ENCODE peak calls at places on chromosome 15, in ten cellular contexts. One of them, this sample, is unnamed.

GRCh38 chr15:85897818-85898717 is 103.3 kb upstream of the KLHL25 start:
- ATAC-seq in lower lobe of right lung: no peak
- ATAC-seq in left colon: no peak
- ATAC-seq in HepG2: peak
- ATAC-seq in upper lobe of left lung: no peak
- ATAC-seq in omental fat pad: no peak
- ATAC-seq in activated naive CD8-positive, alpha-beta T cell treated with anti-CD3 and anti-CD28 coated beads, Interleukin-2, amount 50 U/mL, for 24 hours: no peak
- ATAC-seq in right lobe of liver: no peak
- ATAC-seq in activated T-cell treated with anti-CD3 and anti-CD28 coated beads, Interleukin-2, amount 50 U/mL, for 72 hours: no peak
- ATAC-seq in activated CD8-positive, alpha-beta T cell treated with anti-CD3 and anti-CD28 coated beads, Interleukin-2, amount 10 ng/mL, durations not matched to agents 7 days and 5 days: no peak
- ATAC-seq in this sample: no peak

GRCh38 chr15:69600556-69601085 is 148.0 kb downstream of the RPLP1 start:
- ATAC-seq in lower lobe of right lung: no peak
- ATAC-seq in left colon: no peak
- ATAC-seq in HepG2: no peak
- ATAC-seq in upper lobe of left lung: no peak
- ATAC-seq in omental fat pad: no peak
- ATAC-seq in activated naive CD8-positive, alpha-beta T cell treated with anti-CD3 and anti-CD28 coated beads, Interleukin-2, amount 50 U/mL, for 24 hours: no peak
- ATAC-seq in right lobe of liver: no peak
- ATAC-seq in activated T-cell treated with anti-CD3 and anti-CD28 coated beads, Interleukin-2, amount 50 U/mL, for 72 hours: no peak
- ATAC-seq in activated CD8-positive, alpha-beta T cell treated with anti-CD3 and anti-CD28 coated beads, Interleukin-2, amount 10 ng/mL, durations not matched to agents 7 days and 5 days: no peak
- ATAC-seq in this sample: no peak

GRCh38 chr15:55784284-55784683 is 41.3 kb upstream of the PRTG start:
- ATAC-seq in lower lobe of right lung: no peak
- ATAC-seq in left colon: no peak
- ATAC-seq in HepG2: peak
- ATAC-seq in upper lobe of left lung: no peak
- ATAC-seq in omental fat pad: no peak
- ATAC-seq in activated naive CD8-positive, alpha-beta T cell treated with anti-CD3 and anti-CD28 coated beads, Interleukin-2, amount 50 U/mL, for 24 hours: no peak
- ATAC-seq in right lobe of liver: no peak
- ATAC-seq in activated T-cell treated with anti-CD3 and anti-CD28 coated beads, Interleukin-2, amount 50 U/mL, for 72 hours: no peak
- ATAC-seq in activated CD8-positive, alpha-beta T cell treated with anti-CD3 and anti-CD28 coated beads, Interleukin-2, amount 10 ng/mL, durations not matched to agents 7 days and 5 days: no peak
- ATAC-seq in this sample: no peak

GRCh38 chr15:43544266-43544665 is 26.9 kb downstream of the MAP1A start:
- ATAC-seq in lower lobe of right lung: no peak
- ATAC-seq in left colon: no peak
- ATAC-seq in HepG2: no peak
- ATAC-seq in upper lobe of left lung: no peak
- ATAC-seq in omental fat pad: no peak
- ATAC-seq in activated naive CD8-positive, alpha-beta T cell treated with anti-CD3 and anti-CD28 coated beads, Interleukin-2, amount 50 U/mL, for 24 hours: no peak
- ATAC-seq in right lobe of liver: no peak
- ATAC-seq in activated T-cell treated with anti-CD3 and anti-CD28 coated beads, Interleukin-2, amount 50 U/mL, for 72 hours: no peak
- ATAC-seq in activated CD8-positive, alpha-beta T cell treated with anti-CD3 and anti-CD28 coated beads, Interleukin-2, amount 10 ng/mL, durations not matched to agents 7 days and 5 days: no peak
- ATAC-seq in this sample: no peak

GRCh38 chr15:56532766-56533455 is 68.0 kb upstream of the MNS1 start:
- ATAC-seq in lower lobe of right lung: no peak
- ATAC-seq in left colon: no peak
- ATAC-seq in HepG2: no peak
- ATAC-seq in upper lobe of left lung: no peak
- ATAC-seq in omental fat pad: no peak
- ATAC-seq in activated naive CD8-positive, alpha-beta T cell treated with anti-CD3 and anti-CD28 coated beads, Interleukin-2, amount 50 U/mL, for 24 hours: no peak
- ATAC-seq in right lobe of liver: no peak
- ATAC-seq in activated T-cell treated with anti-CD3 and anti-CD28 coated beads, Interleukin-2, amount 50 U/mL, for 72 hours: no peak
- ATAC-seq in activated CD8-positive, alpha-beta T cell treated with anti-CD3 and anti-CD28 coated beads, Interleukin-2, amount 10 ng/mL, durations not matched to agents 7 days and 5 days: no peak
- ATAC-seq in this sample: no peak

GRCh38 chr15:69719527-69719926 is 266.9 kb downstream of the RPLP1 start:
- ATAC-seq in lower lobe of right lung: peak
- ATAC-seq in left colon: peak
- ATAC-seq in HepG2: no peak
- ATAC-seq in upper lobe of left lung: peak
- ATAC-seq in omental fat pad: no peak
- ATAC-seq in activated naive CD8-positive, alpha-beta T cell treated with anti-CD3 and anti-CD28 coated beads, Interleukin-2, amount 50 U/mL, for 24 hours: peak
- ATAC-seq in right lobe of liver: peak
- ATAC-seq in activated T-cell treated with anti-CD3 and anti-CD28 coated beads, Interleukin-2, amount 50 U/mL, for 72 hours: peak
- ATAC-seq in activated CD8-positive, alpha-beta T cell treated with anti-CD3 and anti-CD28 coated beads, Interleukin-2, amount 10 ng/mL, durations not matched to agents 7 days and 5 days: peak
- ATAC-seq in this sample: peak

GRCh38 chr15:73996939-73997338 is 2.4 kb downstream of the PML start:
- ATAC-seq in lower lobe of right lung: no peak
- ATAC-seq in left colon: peak
- ATAC-seq in HepG2: no peak
- ATAC-seq in upper lobe of left lung: no peak
- ATAC-seq in omental fat pad: no peak
- ATAC-seq in activated naive CD8-positive, alpha-beta T cell treated with anti-CD3 and anti-CD28 coated beads, Interleukin-2, amount 50 U/mL, for 24 hours: peak
- ATAC-seq in right lobe of liver: no peak
- ATAC-seq in activated T-cell treated with anti-CD3 and anti-CD28 coated beads, Interleukin-2, amount 50 U/mL, for 72 hours: no peak
- ATAC-seq in activated CD8-positive, alpha-beta T cell treated with anti-CD3 and anti-CD28 coated beads, Interleukin-2, amount 10 ng/mL, durations not matched to agents 7 days and 5 days: peak
- ATAC-seq in this sample: no peak

GRCh38 chr15:43648649-43649429 is at the start of gene CATSPER2:
- ATAC-seq in lower lobe of right lung: peak
- ATAC-seq in left colon: peak
- ATAC-seq in HepG2: no peak
- ATAC-seq in upper lobe of left lung: peak
- ATAC-seq in omental fat pad: no peak
- ATAC-seq in activated naive CD8-positive, alpha-beta T cell treated with anti-CD3 and anti-CD28 coated beads, Interleukin-2, amount 50 U/mL, for 24 hours: peak
- ATAC-seq in right lobe of liver: no peak
- ATAC-seq in activated T-cell treated with anti-CD3 and anti-CD28 coated beads, Interleukin-2, amount 50 U/mL, for 72 hours: peak
- ATAC-seq in activated CD8-positive, alpha-beta T cell treated with anti-CD3 and anti-CD28 coated beads, Interleukin-2, amount 10 ng/mL, durations not matched to agents 7 days and 5 days: peak
- ATAC-seq in this sample: no peak

GRCh38 chr15:80389370-80389769 is 14.8 kb upstream of the ARNT2 start:
- ATAC-seq in lower lobe of right lung: no peak
- ATAC-seq in left colon: no peak
- ATAC-seq in HepG2: no peak
- ATAC-seq in upper lobe of left lung: no peak
- ATAC-seq in omental fat pad: no peak
- ATAC-seq in activated naive CD8-positive, alpha-beta T cell treated with anti-CD3 and anti-CD28 coated beads, Interleukin-2, amount 50 U/mL, for 24 hours: no peak
- ATAC-seq in right lobe of liver: no peak
- ATAC-seq in activated T-cell treated with anti-CD3 and anti-CD28 coated beads, Interleukin-2, amount 50 U/mL, for 72 hours: no peak
- ATAC-seq in activated CD8-positive, alpha-beta T cell treated with anti-CD3 and anti-CD28 coated beads, Interleukin-2, amount 10 ng/mL, durations not matched to agents 7 days and 5 days: no peak
- ATAC-seq in this sample: no peak

GRCh38 chr15:52488830-52489229 is 39.9 kb downstream of the MYO5A start:
- ATAC-seq in lower lobe of right lung: no peak
- ATAC-seq in left colon: no peak
- ATAC-seq in HepG2: no peak
- ATAC-seq in upper lobe of left lung: no peak
- ATAC-seq in omental fat pad: no peak
- ATAC-seq in activated naive CD8-positive, alpha-beta T cell treated with anti-CD3 and anti-CD28 coated beads, Interleukin-2, amount 50 U/mL, for 24 hours: no peak
- ATAC-seq in right lobe of liver: no peak
- ATAC-seq in activated T-cell treated with anti-CD3 and anti-CD28 coated beads, Interleukin-2, amount 50 U/mL, for 72 hours: peak
- ATAC-seq in activated CD8-positive, alpha-beta T cell treated with anti-CD3 and anti-CD28 coated beads, Interleukin-2, amount 10 ng/mL, durations not matched to agents 7 days and 5 days: peak
- ATAC-seq in this sample: no peak

GRCh38 chr15:39392469-39393047 is 188.3 kb upstream of the THBS1 start:
- ATAC-seq in lower lobe of right lung: no peak
- ATAC-seq in left colon: no peak
- ATAC-seq in HepG2: no peak
- ATAC-seq in upper lobe of left lung: no peak
- ATAC-seq in omental fat pad: no peak
- ATAC-seq in activated naive CD8-positive, alpha-beta T cell treated with anti-CD3 and anti-CD28 coated beads, Interleukin-2, amount 50 U/mL, for 24 hours: no peak
- ATAC-seq in right lobe of liver: no peak
- ATAC-seq in activated T-cell treated with anti-CD3 and anti-CD28 coated beads, Interleukin-2, amount 50 U/mL, for 72 hours: no peak
- ATAC-seq in activated CD8-positive, alpha-beta T cell treated with anti-CD3 and anti-CD28 coated beads, Interleukin-2, amount 10 ng/mL, durations not matched to agents 7 days and 5 days: no peak
- ATAC-seq in this sample: no peak

GRCh38 chr15:101637549-101638318 is 14.4 kb downstream of the TM2D3 start:
- ATAC-seq in lower lobe of right lung: no peak
- ATAC-seq in left colon: peak
- ATAC-seq in HepG2: no peak
- ATAC-seq in upper lobe of left lung: no peak
- ATAC-seq in omental fat pad: no peak
- ATAC-seq in activated naive CD8-positive, alpha-beta T cell treated with anti-CD3 and anti-CD28 coated beads, Interleukin-2, amount 50 U/mL, for 24 hours: no peak
- ATAC-seq in right lobe of liver: peak
- ATAC-seq in activated T-cell treated with anti-CD3 and anti-CD28 coated beads, Interleukin-2, amount 50 U/mL, for 72 hours: no peak
- ATAC-seq in activated CD8-positive, alpha-beta T cell treated with anti-CD3 and anti-CD28 coated beads, Interleukin-2, amount 10 ng/mL, durations not matched to agents 7 days and 5 days: no peak
- ATAC-seq in this sample: no peak

This sample was measured in activated T-helper 17 cell treated with anti-CD3 and anti-CD28 coated beads, Interleukin-2, amount 50 U/mL, for 72 hours.